ENCODE peak calls at places on chromosomes 3 and 15, in eight cellular contexts. U, Q, S, T, C, W, F and D are unnamed samples.

GRCh38 chr15:94026458-94026967 is 204.8 kb upstream of the MCTP2 start:
- DNase-seq in U (peak), Q (no peak), S (no peak), T (peak), C (no peak), W (peak), F (no peak), D (no peak)

GRCh38 chr15:48810414-48811324 is at the start of gene CEP152:
- DNase-seq in U (peak), Q (peak), S (peak), T (peak), C (peak), W (peak), F (peak), D (peak)

GRCh38 chr3:32842531-32842931 is 24.7 kb downstream of the TRIM71 start:
- DNase-seq in U (no peak), Q (no peak), S (no peak), T (no peak), C (no peak), W (peak), F (no peak), D (no peak)

GRCh38 chr15:89132611-89133242 is 44.5 kb downstream of the ABHD2 start:
- DNase-seq in U (no peak), Q (no peak), S (no peak), T (peak), C (peak), W (no peak), F (no peak), D (no peak)

GRCh38 chr3:33749546-33750215 is 31.6 kb upstream of the CLASP2 start:
- DNase-seq in U (no peak), Q (no peak), S (no peak), T (no peak), C (no peak), W (peak), F (no peak), D (no peak)

GRCh38 chr3:133130168-133130567 is 92.0 kb downstream of the TMEM108 start:
- DNase-seq in U (no peak), Q (no peak), S (no peak), T (no peak), C (peak), W (no peak), F (no peak), D (no peak)

GRCh38 chr3:27310693-27311092 is 58.5 kb downstream of the NEK10 start:
- DNase-seq in U (no peak), Q (no peak), S (no peak), T (no peak), C (no peak), W (no peak), F (no peak), D (no peak)

GRCh38 chr3:194046995-194047681 is 88.8 kb upstream of the HES1 start:
- DNase-seq in U (no peak), Q (no peak), S (peak), T (peak), C (peak), W (no peak), F (no peak), D (no peak)

GRCh38 chr3:168213920-168214319 is 118.2 kb upstream of the GOLIM4 start:
- DNase-seq in U (no peak), Q (no peak), S (no peak), T (no peak), C (no peak), W (no peak), F (no peak), D (no peak)

GRCh38 chr3:187223799-187224198 is 26.5 kb downstream of the RTP1 start:
- DNase-seq in U (no peak), Q (no peak), S (no peak), T (no peak), C (no peak), W (peak), F (no peak), D (no peak)

GRCh38 chr3:100105536-100105935 is 8.8 kb downstream of the FILIP1L start:
- DNase-seq in U (no peak), Q (no peak), S (no peak), T (no peak), C (no peak), W (no peak), F (no peak), D (no peak)

GRCh38 chr3:117998071-117998470 is 1036.6 kb downstream of the IGSF11 start:
- DNase-seq in U (no peak), Q (no peak), S (no peak), T (no peak), C (no peak), W (no peak), F (no peak), D (no peak)

GRCh38 chr3:169458752-169459151 is 204.8 kb downstream of the MECOM start:
- DNase-seq in U (no peak), Q (no peak), S (no peak), T (no peak), C (no peak), W (no peak), F (no peak), D (no peak)

GRCh38 chr3:111809196-111809595 is 49.9 kb upstream of the PHLDB2 start:
- DNase-seq in U (no peak), Q (no peak), S (no peak), T (no peak), C (no peak), W (no peak), F (no peak), D (no peak)

GRCh38 chr3:47024932-47025331 is 45.5 kb downstream of the NBEAL2 start:
- DNase-seq in U (no peak), Q (no peak), S (no peak), T (no peak), C (no peak), W (peak), F (no peak), D (no peak)

GRCh38 chr3:58526124-58526957 is 10.6 kb downstream of the ACOX2 start:
- DNase-seq in U (peak), Q (peak), S (no peak), T (peak), C (no peak), W (peak), F (no peak), D (no peak)

GRCh38 chr15:58734859-58735258 is 14.6 kb downstream of the ADAM10 start:
- DNase-seq in U (no peak), Q (no peak), S (no peak), T (no peak), C (no peak), W (no peak), F (no peak), D (no peak)

GRCh38 chr3:146092230-146092629 is 68.8 kb downstream of the PLOD2 start:
- DNase-seq in U (no peak), Q (no peak), S (no peak), T (peak), C (no peak), W (no peak), F (no peak), D (no peak)

GRCh38 chr3:188185717-188186236 is 31.8 kb downstream of the LPP start:
- DNase-seq in U (no peak), Q (no peak), S (no peak), T (no peak), C (peak), W (no peak), F (no peak), D (no peak)

GRCh38 chr3:123819949-123820348 is 64.2 kb downstream of the MYLK start:
- DNase-seq in U (no peak), Q (no peak), S (no peak), T (no peak), C (no peak), W (no peak), F (no peak), D (no peak)

GRCh38 chr15:52121896-52122295 is 9.3 kb upstream of the BCL2L10 start:
- DNase-seq in U (no peak), Q (no peak), S (no peak), T (no peak), C (no peak), W (no peak), F (no peak), D (no peak)

GRCh38 chr3:170520996-170521395 is 64.9 kb downstream of the SLC7A14 start:
- DNase-seq in U (no peak), Q (no peak), S (no peak), T (peak), C (no peak), W (peak), F (no peak), D (no peak)

GRCh38 chr3:46874430-46874829 is 3.1 kb upstream of the PTH1R start:
- DNase-seq in U (no peak), Q (peak), S (no peak), T (no peak), C (no peak), W (no peak), F (no peak), D (no peak)

GRCh38 chr3:109081746-109082510 is 36.0 kb downstream of the MORC1 start:
- DNase-seq in U (peak), Q (no peak), S (peak), T (peak), C (no peak), W (peak), F (no peak), D (peak)

GRCh38 chr15:90264649-90265048 is 823 bp upstream of the NGRN start:
- DNase-seq in U (no peak), Q (no peak), S (peak), T (peak), C (no peak), W (peak), F (no peak), D (no peak)

GRCh38 chr3:197186887-197187588 is 111.4 kb downstream of the DLG1 start:
- DNase-seq in U (peak), Q (no peak), S (no peak), T (peak), C (no peak), W (peak), F (no peak), D (no peak)

GRCh38 chr15:37921527-37922385 is 12.7 kb upstream of the TMCO5A start:
- DNase-seq in U (no peak), Q (no peak), S (no peak), T (no peak), C (no peak), W (peak), F (no peak), D (no peak)

GRCh38 chr15:87878161-87878560 is 378.4 kb downstream of the NTRK3 start:
- DNase-seq in U (no peak), Q (no peak), S (no peak), T (no peak), C (no peak), W (no peak), F (no peak), D (no peak)

GRCh38 chr3:155386817-155387403 is 93.4 kb upstream of the STRIT1 start:
- DNase-seq in U (no peak), Q (no peak), S (no peak), T (no peak), C (no peak), W (no peak), F (no peak), D (no peak)

GRCh38 chr3:28637742-28638141 is 289.1 kb upstream of the AZI2 start:
- DNase-seq in U (no peak), Q (no peak), S (no peak), T (no peak), C (no peak), W (no peak), F (no peak), D (no peak)

GRCh38 chr15:67189326-67190051 is 65.0 kb downstream of the AAGAB start:
- DNase-seq in U (no peak), Q (no peak), S (no peak), T (no peak), C (peak), W (no peak), F (no peak), D (no peak)

GRCh38 chr3:171354706-171355582 is 105.3 kb downstream of the TNIK start:
- DNase-seq in U (no peak), Q (no peak), S (no peak), T (no peak), C (peak), W (peak), F (no peak), D (no peak)

GRCh38 chr3:152202976-152203626 is 65.6 kb upstream of the MBNL1 start:
- DNase-seq in U (no peak), Q (no peak), S (no peak), T (no peak), C (no peak), W (no peak), F (no peak), D (no peak)

GRCh38 chr3:137020315-137020714 is 62.5 kb downstream of the IL20RB start:
- DNase-seq in U (no peak), Q (no peak), S (peak), T (no peak), C (no peak), W (no peak), F (no peak), D (no peak)

GRCh38 chr3:116302087-116302747 is 143.1 kb downstream of the LSAMP start:
- DNase-seq in U (peak), Q (no peak), S (no peak), T (no peak), C (no peak), W (peak), F (no peak), D (no peak)

GRCh38 chr3:171813897-171814460 is 3.7 kb upstream of the PLD1 start:
- DNase-seq in U (no peak), Q (no peak), S (no peak), T (no peak), C (peak), W (no peak), F (no peak), D (no peak)

GRCh38 chr3:107271787-107272387 is 105.4 kb upstream of the CCDC54 start:
- DNase-seq in U (peak), Q (no peak), S (no peak), T (peak), C (no peak), W (peak), F (no peak), D (no peak)
- TF ChIP-seq CTCF in U (peak), Q (peak), S (peak), T (peak), C (peak), W (peak), F (no peak), D (peak)

GRCh38 chr3:44418549-44418948 is 58.9 kb downstream of the ZNF445 start:
- DNase-seq in U (no peak), Q (no peak), S (no peak), T (no peak), C (no peak), W (peak), F (no peak), D (no peak)
- TF ChIP-seq CTCF in U (peak), Q (no peak), S (peak), T (peak), C (no peak), W (peak), F (no peak), D (peak)

GRCh38 chr15:101054991-101055390 is 135.8 kb downstream of the LRRK1 start:
- DNase-seq in U (no peak), Q (peak), S (no peak), T (no peak), C (peak), W (no peak), F (peak), D (no peak)
- TF ChIP-seq CTCF in U (no peak), Q (no peak), S (no peak), T (no peak), C (no peak), W (no peak), F (no peak), D (no peak)

GRCh38 chr3:6697722-6698121 is 163.2 kb upstream of the GRM7 start:
- DNase-seq in U (no peak), Q (no peak), S (no peak), T (no peak), C (no peak), W (no peak), F (no peak), D (no peak)

DNA sequence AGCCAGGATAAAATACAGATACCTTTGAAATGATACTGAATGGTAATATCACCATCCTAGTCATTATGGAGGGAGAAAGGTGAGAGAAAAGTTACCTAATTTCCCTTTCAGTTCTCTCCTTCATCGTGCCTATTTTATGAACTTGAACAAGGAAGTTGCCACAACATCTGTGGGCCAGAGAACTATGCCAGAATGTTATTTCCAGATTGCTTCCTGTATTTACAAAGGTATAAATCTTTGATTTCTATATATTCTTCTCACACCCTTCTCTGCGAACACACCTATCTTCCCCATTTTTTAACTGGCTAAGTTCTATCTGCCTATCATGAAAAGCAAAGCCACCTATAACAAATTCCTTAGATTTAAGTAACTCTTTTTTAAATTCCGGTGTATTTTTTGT is 163.6 kb upstream of the GRM7 start:
- DNase-seq in U (no peak), Q (no peak), S (no peak), T (no peak), C (no peak), W (no peak), F (no peak), D (no peak)
- TF ChIP-seq CTCF in U (no peak), Q (no peak), S (no peak), T (no peak), C (no peak), W (no peak), F (no peak), D (no peak)

DNA sequence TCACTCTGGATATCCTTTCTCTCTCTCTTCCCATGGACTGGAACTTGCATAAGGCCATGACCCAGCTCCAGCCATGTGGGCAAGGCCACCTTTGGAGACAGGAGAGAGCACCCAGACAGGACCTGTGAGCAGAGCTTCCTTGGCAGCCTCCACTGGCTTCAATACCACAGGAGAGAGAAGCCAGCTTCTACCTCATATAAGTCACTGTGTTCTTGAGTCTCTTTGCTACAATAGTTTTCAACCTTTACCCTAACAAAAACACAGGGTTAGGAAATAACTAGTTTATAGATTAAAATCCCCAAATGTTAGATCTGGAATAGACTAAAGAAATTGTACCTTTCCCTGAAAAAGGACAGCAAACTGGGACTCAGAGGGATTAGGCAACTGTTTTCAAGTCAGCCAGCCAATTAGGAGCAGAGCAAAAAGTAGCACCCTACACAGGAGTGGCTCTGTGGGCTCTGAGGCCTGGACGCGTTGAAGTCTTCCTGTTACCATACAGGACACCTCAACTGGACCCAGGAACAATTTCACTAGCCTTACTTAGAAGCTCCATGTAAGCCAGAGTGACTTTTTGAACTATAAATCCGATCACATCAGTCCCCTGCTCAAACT is 211.5 kb upstream of the ICE2 start:
- DNase-seq in U (no peak), Q (no peak), S (no peak), T (no peak), C (no peak), W (no peak), F (no peak), D (no peak)
- TF ChIP-seq CTCF in U (no peak), Q (no peak), S (no peak), T (no peak), C (no peak), W (no peak), F (no peak), D (no peak)

DNA sequence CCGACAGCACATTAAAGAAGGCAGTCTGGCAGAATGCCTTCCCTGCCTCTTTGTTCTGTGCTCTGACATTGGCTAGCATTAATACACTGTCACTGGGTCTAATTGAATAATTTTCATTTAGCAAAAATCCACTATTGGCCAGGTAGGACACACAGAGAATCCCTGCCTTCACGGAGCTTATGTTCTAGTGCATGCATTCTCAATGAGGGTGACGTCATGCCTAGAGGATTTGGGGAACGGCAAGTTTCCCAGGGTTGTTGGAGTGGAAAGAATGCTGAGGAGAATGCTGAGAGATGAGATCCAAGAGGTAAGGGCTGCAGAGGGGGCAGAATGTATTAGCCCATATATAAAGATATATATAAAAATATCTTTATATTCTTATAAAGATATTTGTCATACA is 284.7 kb downstream of the ERC2 start:
- DNase-seq in U (no peak), Q (no peak), S (no peak), T (no peak), C (no peak), W (no peak), F (no peak), D (no peak)
- TF ChIP-seq CTCF in U (no peak), Q (no peak), S (no peak), T (no peak), C (no peak), W (no peak), F (no peak), D (no peak)

GRCh38 chr15:29939404-29939803 is 117.1 kb upstream of the TJP1 start:
- DNase-seq in U (no peak), Q (no peak), S (no peak), T (no peak), C (no peak), W (peak), F (no peak), D (no peak)

GRCh38 chr15:29938701-29939340 is 116.6 kb upstream of the TJP1 start:
- DNase-seq in U (no peak), Q (no peak), S (no peak), T (no peak), C (no peak), W (peak), F (no peak), D (no peak)

GRCh38 chr15:29944925-29945324 is 122.7 kb upstream of the TJP1 start:
- DNase-seq in U (no peak), Q (no peak), S (no peak), T (no peak), C (no peak), W (no peak), F (no peak), D (no peak)

GRCh38 chr15:29942548-29942947 is 120.3 kb upstream of the TJP1 start:
- DNase-seq in U (no peak), Q (no peak), S (peak), T (no peak), C (no peak), W (no peak), F (no peak), D (no peak)

GRCh38 chr15:29942144-29942543 is 119.9 kb upstream of the TJP1 start:
- DNase-seq in U (no peak), Q (no peak), S (no peak), T (no peak), C (no peak), W (peak), F (no peak), D (no peak)
- TF ChIP-seq CTCF in U (peak), Q (peak), S (peak), T (peak), C (no peak), W (peak), F (no peak), D (peak)

DNA sequence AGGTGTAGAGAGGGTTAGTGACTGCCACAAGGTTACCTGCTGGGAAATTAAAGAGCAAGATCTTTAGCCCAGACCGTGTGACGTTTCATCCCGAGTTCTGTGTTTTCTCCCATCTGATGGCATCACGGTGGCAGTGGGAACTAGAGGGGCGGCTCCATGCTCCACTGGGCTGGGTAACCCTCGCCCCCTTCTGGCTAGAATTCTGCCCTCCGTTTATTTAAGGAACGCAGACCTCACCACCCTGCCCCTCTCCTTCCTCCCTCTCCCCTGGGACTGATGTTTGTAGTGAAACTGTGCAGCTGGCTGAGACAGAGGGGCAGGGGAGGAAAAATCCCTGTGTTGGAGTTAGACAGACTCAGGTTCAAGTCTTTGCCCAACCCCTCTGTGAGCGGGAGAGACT is 65.6 kb downstream of the ITGA11 start:
- DNase-seq in U (no peak), Q (no peak), S (no peak), T (no peak), C (no peak), W (no peak), F (no peak), D (no peak)
- TF ChIP-seq CTCF in U (no peak), Q (no peak), S (no peak), T (no peak), C (no peak), W (no peak), F (no peak), D (no peak)